ENCODE peak calls at places on chromosomes 16 and 17, in seven cellular contexts. J is endothelial cell of umbilical vein, Q is vagina, X is stomach, L is sigmoid colon, W is body of pancreas, H is adrenal gland. D is an unnamed sample. For H3K4me1, the result is how much of the 10 kb centered on the place peaks cover.

GRCh38 chr16:82681592-82681991 is 54.8 kb downstream of the CDH13 start:
- DNase-seq in J (no peak), Q (no peak), X (no peak), W (no peak), L (no peak), H (no peak), D (no peak)

GRCh38 chr16:73365010-73365409 is 317.1 kb upstream of the ZFHX3 start:
- DNase-seq in J (no peak), X (peak), L (no peak), H (peak), W (peak), Q (no peak), D (no peak)

GRCh38 chr17:59121901-59122480 is 15.3 kb upstream of the TRIM37 start:
- DNase-seq in J (no peak), H (no peak), Q (no peak), X (no peak), L (no peak), W (no peak), D (no peak)

GRCh38 chr16:3949287-3949686 is 68.8 kb upstream of the CREBBP start:
- DNase-seq in Q (no peak), J (peak), W (no peak), L (peak), X (no peak), H (peak), D (no peak)

GRCh38 chr16:89095401-89095974 is 1.8 kb downstream of the ACSF3 start:
- DNase-seq in J (no peak), Q (no peak), H (no peak), X (no peak), W (no peak), L (no peak), D (no peak)

GRCh38 chr17:35087731-35088646 is 24.5 kb upstream of the RFFL start:
- DNase-seq in W (peak), J (peak), X (peak), L (peak), Q (no peak), H (peak), D (peak)

GRCh38 chr17:50063516-50064252 is 7.8 kb downstream of the ITGA3 start:
- DNase-seq in X (no peak), H (no peak), L (no peak), Q (no peak), W (no peak), J (no peak), D (no peak)

GRCh38 chr16:9275386-9275785 is 183.9 kb downstream of the HAPSTR1 start:
- DNase-seq in H (no peak), L (no peak), Q (no peak), X (no peak), W (no peak), J (no peak), D (no peak)

GRCh38 chr17:63178530-63178929 is 212.5 kb downstream of the TANC2 start:
- DNase-seq in X (no peak), Q (no peak), J (peak), L (no peak), W (no peak), H (no peak), D (no peak)

GRCh38 chr17:58176200-58176599 is 9.4 kb downstream of the OR4D2 start:
- DNase-seq in X (no peak), J (no peak), Q (no peak), H (no peak), W (no peak), L (no peak), D (no peak)

GRCh38 chr17:68861602-68862001 is 93.6 kb downstream of the ABCA8 start:
- DNase-seq in W (no peak), Q (no peak), J (peak), X (no peak), L (no peak), H (no peak), D (no peak)

GRCh38 chr16:64950731-64951130 is 171.1 kb downstream of the CDH11 start:
- DNase-seq in J (no peak), H (no peak), X (no peak), W (no peak), Q (no peak), L (peak), D (no peak)

GRCh38 chr17:7987112-7987893 is 15.1 kb upstream of the GUCY2D start:
- DNase-seq in H (peak), L (peak), W (no peak), J (no peak), Q (no peak), X (no peak), D (no peak)

GRCh38 chr16:48499822-48500440 is 110.0 kb downstream of the N4BP1 start:
- DNase-seq in Q (no peak), J (peak), H (peak), W (peak), L (peak), X (no peak), D (no peak)

GRCh38 chr16:48503779-48504178 is 106.2 kb downstream of the N4BP1 start:
- DNase-seq in H (peak), X (no peak), J (no peak), W (peak), L (peak), Q (no peak), D (peak)

GRCh38 chr16:48498761-48499600 is 111.0 kb downstream of the N4BP1 start:
- DNase-seq in J (peak), H (peak), Q (no peak), L (peak), X (no peak), W (peak), D (peak)

GRCh38 chr16:48501516-48502377 is 108.2 kb downstream of the N4BP1 start:
- DNase-seq in W (no peak), H (no peak), X (no peak), L (peak), Q (no peak), J (no peak), D (no peak)

DNA sequence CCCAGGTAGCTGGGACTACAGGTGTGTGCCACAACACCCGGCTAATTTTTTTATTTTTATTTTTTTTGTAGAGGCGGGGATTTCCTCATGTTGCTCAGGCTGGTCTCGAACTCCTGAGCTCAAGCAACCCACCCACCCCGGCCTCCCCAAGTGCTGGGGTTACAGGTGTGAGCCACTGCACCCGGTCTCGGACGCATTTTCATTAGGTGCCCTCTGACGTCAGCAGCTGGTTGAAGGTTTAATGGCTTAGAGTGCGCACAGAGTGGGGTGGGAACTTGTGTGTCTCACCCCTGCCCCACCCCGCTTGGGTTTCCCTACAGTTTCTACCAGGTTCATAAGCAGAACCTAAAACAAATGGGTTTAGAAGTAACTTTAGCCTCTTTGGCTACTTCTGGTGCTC is 109.0 kb downstream of the N4BP1 start:
- DNase-seq in J (no peak), X (no peak), Q (no peak), W (no peak), H (no peak), L (no peak), D (peak)
- H3K4me1 ChIP-seq in J (under half), X (under half), Q (half or more), W (under half), H (under half), L (under half), D (under half)

DNA sequence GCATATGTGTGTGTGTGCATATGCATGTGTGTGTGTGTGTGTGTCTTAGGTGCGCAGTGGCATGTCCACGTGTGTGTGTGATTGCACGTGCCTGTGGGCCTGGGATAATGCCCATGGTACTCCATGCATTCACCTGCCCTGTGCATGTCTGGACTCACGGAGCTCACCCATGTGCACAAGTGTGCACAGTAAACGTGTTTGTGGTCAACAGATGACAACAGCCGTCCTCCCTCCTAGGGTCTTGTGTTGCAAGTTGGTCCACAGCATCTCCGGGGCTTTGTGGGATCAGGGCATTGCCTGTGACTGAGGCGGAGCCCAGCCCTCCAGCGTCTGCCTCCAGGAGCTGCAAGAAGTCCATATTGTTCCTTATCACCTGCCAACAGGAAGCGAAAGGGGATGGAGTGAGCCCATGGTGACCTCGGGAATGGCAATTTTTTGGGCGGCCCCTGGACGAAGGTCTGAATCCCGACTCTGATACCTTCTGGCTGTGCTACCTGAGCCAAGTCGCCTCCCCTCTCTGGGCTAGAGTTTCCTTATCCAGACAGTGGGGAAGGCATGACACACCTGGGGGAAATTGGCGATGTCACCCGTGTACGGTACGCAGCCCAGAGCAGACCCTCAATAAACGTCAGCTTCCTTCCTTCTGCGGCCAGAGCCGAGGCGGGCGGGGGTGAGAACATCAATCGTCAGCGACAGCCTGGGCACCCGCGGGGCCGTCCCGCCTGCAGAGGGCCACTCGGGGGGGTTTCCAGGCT is 47.6 kb downstream of the IL21R start:
- DNase-seq in L (no peak), Q (no peak), W (no peak), J (no peak), X (peak), H (no peak), D (no peak)
- TF ChIP-seq POLR2A in L (no peak), Q (no peak), W (no peak), J (no peak), X (no peak), H (no peak), D (no peak)

GRCh38 chr17:75922963-75923874 is 17.6 kb downstream of the FBF1 start:
- DNase-seq in J (no peak), W (no peak), Q (no peak), H (no peak), X (no peak), L (no peak), D (peak)
- H3K27ac ChIP-seq in J (no peak), W (no peak), Q (no peak), H (no peak), X (no peak), L (no peak), D (no peak)

GRCh38 chr16:56988161-56988947 is 1.0 kb upstream of the NLRC5 start:
- DNase-seq in L (no peak), H (peak), X (no peak), Q (no peak), W (no peak), J (no peak), D (peak)
- H3K4me1 ChIP-seq in L (under half), H (under half), X (under half), Q (half or more), W (under half), J (under half), D (under half)